ENCODE peak calls at places on chromosomes 7 and 10, in five cellular contexts. One of them, this sample, is unnamed.

GRCh38 chr7:130721486-130722277 is 12.3 kb downstream of the KLF14 start:
- DNase-seq in fibroblast of the conjunctiva: peak
- DNase-seq in amygdala: peak
- DNase-seq in DMS153: peak
- DNase-seq in heart left ventricle: peak
- DNase-seq in this sample: peak

GRCh38 chr7:1667566-1668485 is 2.3 kb upstream of the ELFN1 start:
- DNase-seq in fibroblast of the conjunctiva: no peak
- DNase-seq in amygdala: no peak
- DNase-seq in DMS153: no peak
- DNase-seq in heart left ventricle: no peak
- DNase-seq in this sample: no peak

GRCh38 chr7:7944619-7945282 is 23.8 kb upstream of the GLCCI1 start:
- DNase-seq in fibroblast of the conjunctiva: no peak
- DNase-seq in amygdala: no peak
- DNase-seq in DMS153: no peak
- DNase-seq in heart left ventricle: no peak
- DNase-seq in this sample: no peak

GRCh38 chr10:71211759-71212248 is 566 bp upstream of the UNC5B start:
- DNase-seq in fibroblast of the conjunctiva: no peak
- DNase-seq in amygdala: no peak
- DNase-seq in DMS153: no peak
- DNase-seq in heart left ventricle: no peak
- DNase-seq in this sample: no peak

GRCh38 chr10:28719789-28720436 is 42.6 kb downstream of the BAMBI start:
- DNase-seq in fibroblast of the conjunctiva: no peak
- DNase-seq in amygdala: no peak
- DNase-seq in DMS153: no peak
- DNase-seq in heart left ventricle: no peak
- DNase-seq in this sample: no peak

GRCh38 chr7:3455826-3456444 is 154.9 kb downstream of the SDK1 start:
- DNase-seq in fibroblast of the conjunctiva: no peak
- DNase-seq in amygdala: no peak
- DNase-seq in DMS153: no peak
- DNase-seq in heart left ventricle: no peak
- DNase-seq in this sample: peak

GRCh38 chr7:24343614-24344013 is 59.6 kb downstream of the NPY start:
- DNase-seq in fibroblast of the conjunctiva: no peak
- DNase-seq in amygdala: no peak
- DNase-seq in DMS153: no peak
- DNase-seq in heart left ventricle: no peak
- DNase-seq in this sample: no peak

GRCh38 chr10:9301148-9301547 is 1246.7 kb downstream of the GATA3 start:
- DNase-seq in fibroblast of the conjunctiva: peak
- DNase-seq in amygdala: no peak
- DNase-seq in DMS153: no peak
- DNase-seq in heart left ventricle: no peak
- DNase-seq in this sample: no peak

GRCh38 chr10:48314107-48314506 is 7.6 kb downstream of the MAPK8 start:
- DNase-seq in fibroblast of the conjunctiva: no peak
- DNase-seq in amygdala: no peak
- DNase-seq in DMS153: no peak
- DNase-seq in heart left ventricle: no peak
- DNase-seq in this sample: no peak

GRCh38 chr10:86066696-86067095 is 299.9 kb downstream of the GRID1 start:
- DNase-seq in fibroblast of the conjunctiva: no peak
- DNase-seq in amygdala: no peak
- DNase-seq in DMS153: no peak
- DNase-seq in heart left ventricle: no peak
- DNase-seq in this sample: no peak

GRCh38 chr10:78337016-78337415 is 303.4 kb downstream of the RPS24 start:
- DNase-seq in fibroblast of the conjunctiva: no peak
- DNase-seq in amygdala: no peak
- DNase-seq in DMS153: no peak
- DNase-seq in heart left ventricle: peak
- DNase-seq in this sample: no peak

GRCh38 chr10:80416401-80417098 is 8.2 kb downstream of the PRXL2A start:
- DNase-seq in fibroblast of the conjunctiva: peak
- DNase-seq in amygdala: no peak
- DNase-seq in DMS153: no peak
- DNase-seq in heart left ventricle: peak
- DNase-seq in this sample: peak

GRCh38 chr10:74231375-74231774 is 80.4 kb downstream of the ADK start:
- DNase-seq in fibroblast of the conjunctiva: no peak
- DNase-seq in amygdala: no peak
- DNase-seq in DMS153: no peak
- DNase-seq in heart left ventricle: no peak
- DNase-seq in this sample: no peak

GRCh38 chr7:512541-513311 is 6.9 kb downstream of the PDGFA start:
- DNase-seq in fibroblast of the conjunctiva: no peak
- DNase-seq in amygdala: no peak
- DNase-seq in DMS153: peak
- DNase-seq in heart left ventricle: no peak
- DNase-seq in this sample: no peak

GRCh38 chr10:131574363-131574706 is 262.8 kb upstream of the TCERG1L start:
- DNase-seq in fibroblast of the conjunctiva: no peak
- DNase-seq in amygdala: no peak
- DNase-seq in DMS153: no peak
- DNase-seq in heart left ventricle: no peak
- DNase-seq in this sample: no peak

This sample was measured in astrocyte of the cerebellum.